ENCODE peak calls at places on chromosomes 12 and 14, in eight cellular contexts. D is choroid plexus epithelial cell, R is putamen, O is amniotic stem cell, Y is AG10803, F is GDM1, V is Kasumi-1, W is fibroblast of villous mesenchyme. Q is an unnamed sample.

GRCh38 chr12:132393245-132393795 is 63.9 kb upstream of the GALNT9 start:
- DNase-seq in D (no peak), R (no peak), O (no peak), Y (no peak), F (no peak), V (no peak), W (no peak), Q (no peak)

GRCh38 chr12:54005853-54006699 is 2.7 kb upstream of the HOXC8 start:
- DNase-seq in D (peak), R (peak), O (peak), Y (peak), F (peak), V (peak), W (peak), Q (peak)

GRCh38 chr12:82855872-82856271 is 169.2 kb downstream of the TMTC2 start:
- DNase-seq in D (no peak), R (no peak), O (no peak), Y (no peak), F (no peak), V (no peak), W (no peak), Q (no peak)

GRCh38 chr12:30138483-30138882 is 354.7 kb upstream of the TMTC1 start:
- DNase-seq in D (peak), R (no peak), O (no peak), Y (no peak), F (no peak), V (no peak), W (no peak), Q (no peak)

GRCh38 chr12:97921957-97922722 is 459.5 kb downstream of the RMST start:
- DNase-seq in D (peak), R (no peak), O (no peak), Y (peak), F (no peak), V (no peak), W (peak), Q (no peak)

GRCh38 chr14:56659964-56660551 is 80.5 kb downstream of the TMEM260 start:
- DNase-seq in D (peak), R (peak), O (peak), Y (peak), F (no peak), V (peak), W (peak), Q (no peak)

GRCh38 chr14:75514673-75515630 is 7.3 kb upstream of the BATF start:
- DNase-seq in D (peak), R (no peak), O (no peak), Y (no peak), F (no peak), V (peak), W (peak), Q (no peak)

GRCh38 chr12:110766311-110767154 is 23.8 kb upstream of the PPP1CC start:
- DNase-seq in D (no peak), R (no peak), O (no peak), Y (no peak), F (no peak), V (no peak), W (no peak), Q (peak)

GRCh38 chr14:104115691-104116543 is 22.5 kb upstream of the KIF26A start:
- DNase-seq in D (no peak), R (no peak), O (no peak), Y (no peak), F (no peak), V (no peak), W (no peak), Q (peak)

GRCh38 chr12:2227360-2227759 is 174.6 kb downstream of the CACNA1C start:
- DNase-seq in D (no peak), R (no peak), O (no peak), Y (no peak), F (no peak), V (no peak), W (no peak), Q (no peak)

GRCh38 chr12:22525426-22525825 is 18.9 kb downstream of the C2CD5 start:
- DNase-seq in D (peak), R (no peak), O (peak), Y (peak), F (no peak), V (no peak), W (peak), Q (no peak)

GRCh38 chr14:68926236-68926635 is 52.9 kb downstream of the ACTN1 start:
- DNase-seq in D (no peak), R (no peak), O (no peak), Y (no peak), F (no peak), V (peak), W (no peak), Q (no peak)

GRCh38 chr14:67461341-67461985 is 27.1 kb downstream of the TMEM229B start:
- DNase-seq in D (peak), R (no peak), O (no peak), Y (peak), F (no peak), V (no peak), W (peak), Q (no peak)

GRCh38 chr14:92520701-92521415 is 7.3 kb downstream of the RIN3 start:
- DNase-seq in D (no peak), R (no peak), O (no peak), Y (no peak), F (no peak), V (no peak), W (no peak), Q (no peak)

GRCh38 chr12:2057041-2057792 is 4.4 kb downstream of the CACNA1C start:
- DNase-seq in D (peak), R (no peak), O (no peak), Y (peak), F (peak), V (peak), W (peak), Q (peak)

GRCh38 chr12:104226672-104227071 is 11.1 kb downstream of the TXNRD1 start:
- DNase-seq in D (peak), R (no peak), O (no peak), Y (peak), F (no peak), V (no peak), W (no peak), Q (no peak)

GRCh38 chr12:77231548-77231947 is 166.2 kb upstream of the E2F7 start:
- DNase-seq in D (peak), R (no peak), O (no peak), Y (peak), F (peak), V (peak), W (peak), Q (peak)

GRCh38 chr14:92513204-92513965 is at the start of gene RIN3:
- DNase-seq in D (peak), R (no peak), O (peak), Y (peak), F (peak), V (peak), W (peak), Q (peak)

GRCh38 chr14:64639340-64639821 is 64.8 kb upstream of the PLEKHG3 start:
- DNase-seq in D (peak), R (no peak), O (no peak), Y (no peak), F (no peak), V (no peak), W (peak), Q (no peak)

GRCh38 chr12:101877816-101878811 is 734 bp downstream of the DRAM1 start:
- DNase-seq in D (peak), R (no peak), O (no peak), Y (peak), F (no peak), V (peak), W (peak), Q (peak)

GRCh38 chr14:70808023-70808401 is 1.3 kb downstream of the MAP3K9 start:
- DNase-seq in D (peak), R (no peak), O (no peak), Y (no peak), F (no peak), V (no peak), W (no peak), Q (no peak)

GRCh38 chr12:76556373-76556772 is 3.2 kb downstream of the OSBPL8 start:
- DNase-seq in D (peak), R (no peak), O (no peak), Y (no peak), F (no peak), V (peak), W (no peak), Q (no peak)

GRCh38 chr14:61466249-61466904 is 145.0 kb downstream of the PRKCH start:
- DNase-seq in D (peak), R (no peak), O (peak), Y (peak), F (no peak), V (no peak), W (peak), Q (no peak)

GRCh38 chr12:57240926-57241555 is 9.9 kb downstream of the STAC3 start:
- DNase-seq in D (no peak), R (no peak), O (no peak), Y (no peak), F (no peak), V (no peak), W (peak), Q (no peak)

GRCh38 chr12:25241171-25242020 is 9.3 kb downstream of the KRAS start:
- DNase-seq in D (peak), R (peak), O (peak), Y (peak), F (peak), V (peak), W (peak), Q (no peak)

GRCh38 chr14:29851397-29851796 is 76.2 kb downstream of the PRKD1 start:
- DNase-seq in D (peak), R (no peak), O (no peak), Y (peak), F (no peak), V (no peak), W (peak), Q (no peak)

GRCh38 chr12:55743967-55744931 is 1.3 kb downstream of the GDF11 start:
- DNase-seq in D (peak), R (no peak), O (no peak), Y (no peak), F (no peak), V (peak), W (no peak), Q (no peak)

Q was measured in right lobe of liver.